ENCODE peak calls at places on chromosomes 11 and 22, in nine cellular contexts. One of them, this sample, is unnamed.
A peak's percentile ranks its signal among the peaks of the same experiment; 100 is the strongest.

GRCh38 chr22:31097941-31098632 is 9.3 kb downstream of the SELENOM start:
- DNase-seq in hepatocyte: no peak
- DNase-seq in fibroblast of lung: no peak
- DNase-seq in HCT116: no peak
- DNase-seq in OCI-LY7: no peak
- DNase-seq in IMR-90: no peak
- DNase-seq in PC-9: peak; percentile 16
- DNase-seq in neural progenitor cell: no peak
- DNase-seq in K562: no peak
- DNase-seq in this sample: no peak

GRCh38 chr11:92224394-92225205 is at the start of gene FAT3:
- DNase-seq in hepatocyte: peak; percentile 77
- DNase-seq in fibroblast of lung: peak; percentile 80
- DNase-seq in HCT116: no peak
- DNase-seq in OCI-LY7: no peak
- DNase-seq in IMR-90: peak; percentile 41
- DNase-seq in PC-9: no peak
- DNase-seq in neural progenitor cell: peak; percentile 91
- DNase-seq in K562: no peak
- DNase-seq in this sample: no peak

GRCh38 chr22:26471522-26471921 is 12.1 kb downstream of the HPS4 start:
- DNase-seq in hepatocyte: peak; percentile 53
- DNase-seq in fibroblast of lung: peak; percentile 98
- DNase-seq in HCT116: peak; percentile 47
- DNase-seq in OCI-LY7: no peak
- DNase-seq in IMR-90: peak; percentile 83
- DNase-seq in PC-9: no peak
- DNase-seq in neural progenitor cell: no peak
- DNase-seq in K562: no peak
- DNase-seq in this sample: no peak

GRCh38 chr11:126519653-126520573 is 164.4 kb downstream of the ST3GAL4 start:
- DNase-seq in hepatocyte: no peak
- DNase-seq in fibroblast of lung: no peak
- DNase-seq in HCT116: no peak
- DNase-seq in OCI-LY7: no peak
- DNase-seq in IMR-90: no peak
- DNase-seq in PC-9: no peak
- DNase-seq in neural progenitor cell: no peak
- DNase-seq in K562: no peak
- DNase-seq in this sample: no peak

GRCh38 chr22:32802291-32802826 is 854 bp downstream of the TIMP3 start:
- DNase-seq in hepatocyte: no peak
- DNase-seq in fibroblast of lung: peak; percentile 48
- DNase-seq in HCT116: no peak
- DNase-seq in OCI-LY7: no peak
- DNase-seq in IMR-90: no peak
- DNase-seq in PC-9: no peak
- DNase-seq in neural progenitor cell: no peak
- DNase-seq in K562: no peak
- DNase-seq in this sample: no peak

GRCh38 chr11:44886765-44887164 is 63.9 kb downstream of the TP53I11 start:
- DNase-seq in hepatocyte: peak; percentile 34
- DNase-seq in fibroblast of lung: peak; percentile 84
- DNase-seq in HCT116: no peak
- DNase-seq in OCI-LY7: no peak
- DNase-seq in IMR-90: peak; percentile 86
- DNase-seq in PC-9: no peak
- DNase-seq in neural progenitor cell: no peak
- DNase-seq in K562: no peak
- DNase-seq in this sample: no peak

GRCh38 chr11:39681428-39681827 is 1778.0 kb downstream of the LRRC4C start:
- DNase-seq in hepatocyte: no peak
- DNase-seq in fibroblast of lung: no peak
- DNase-seq in HCT116: no peak
- DNase-seq in OCI-LY7: no peak
- DNase-seq in IMR-90: no peak
- DNase-seq in PC-9: no peak
- DNase-seq in neural progenitor cell: no peak
- DNase-seq in K562: no peak
- DNase-seq in this sample: no peak

GRCh38 chr11:68872216-68873003 is 30.7 kb upstream of the CPT1A start:
- DNase-seq in hepatocyte: no peak
- DNase-seq in fibroblast of lung: peak; percentile 37
- DNase-seq in HCT116: no peak
- DNase-seq in OCI-LY7: no peak
- DNase-seq in IMR-90: peak; percentile 78
- DNase-seq in PC-9: peak; percentile 49
- DNase-seq in neural progenitor cell: no peak
- DNase-seq in K562: no peak
- DNase-seq in this sample: no peak

GRCh38 chr11:14413307-14414072 is 54.5 kb upstream of the RRAS2 start:
- DNase-seq in hepatocyte: no peak
- DNase-seq in fibroblast of lung: peak; percentile 93
- DNase-seq in HCT116: no peak
- DNase-seq in OCI-LY7: no peak
- DNase-seq in IMR-90: peak; percentile 58
- DNase-seq in PC-9: no peak
- DNase-seq in neural progenitor cell: peak; percentile 67
- DNase-seq in K562: peak; percentile 64
- DNase-seq in this sample: peak; percentile 60

GRCh38 chr11:92667446-92668165 is 301.8 kb upstream of the MTNR1B start:
- DNase-seq in hepatocyte: no peak
- DNase-seq in fibroblast of lung: no peak
- DNase-seq in HCT116: no peak
- DNase-seq in OCI-LY7: no peak
- DNase-seq in IMR-90: no peak
- DNase-seq in PC-9: no peak
- DNase-seq in neural progenitor cell: peak; percentile 86
- DNase-seq in K562: no peak
- DNase-seq in this sample: no peak

GRCh38 chr11:44823920-44824704 is 97.3 kb downstream of the TSPAN18 start:
- DNase-seq in hepatocyte: no peak
- DNase-seq in fibroblast of lung: no peak
- DNase-seq in HCT116: no peak
- DNase-seq in OCI-LY7: no peak
- DNase-seq in IMR-90: no peak
- DNase-seq in PC-9: no peak
- DNase-seq in neural progenitor cell: peak; percentile 96
- DNase-seq in K562: no peak
- DNase-seq in this sample: no peak

GRCh38 chr11:94809251-94809650 is 41.1 kb downstream of the AMOTL1 start:
- DNase-seq in hepatocyte: no peak
- DNase-seq in fibroblast of lung: peak; percentile 63
- DNase-seq in HCT116: no peak
- DNase-seq in OCI-LY7: no peak
- DNase-seq in IMR-90: peak; percentile 63
- DNase-seq in PC-9: no peak
- DNase-seq in neural progenitor cell: no peak
- DNase-seq in K562: no peak
- DNase-seq in this sample: no peak

GRCh38 chr11:107898270-107898669 is 30.0 kb upstream of the RAB39A start:
- DNase-seq in hepatocyte: peak; percentile 26
- DNase-seq in fibroblast of lung: peak; percentile 50
- DNase-seq in HCT116: peak; percentile 36
- DNase-seq in OCI-LY7: peak; percentile 32
- DNase-seq in IMR-90: peak; percentile 63
- DNase-seq in PC-9: peak; percentile 58
- DNase-seq in neural progenitor cell: peak; percentile 44
- DNase-seq in K562: peak; percentile 42
- DNase-seq in this sample: no peak

GRCh38 chr11:104319396-104319795 is 155.4 kb upstream of the PDGFD start:
- DNase-seq in hepatocyte: peak; percentile 5
- DNase-seq in fibroblast of lung: no peak
- DNase-seq in HCT116: no peak
- DNase-seq in OCI-LY7: no peak
- DNase-seq in IMR-90: no peak
- DNase-seq in PC-9: no peak
- DNase-seq in neural progenitor cell: no peak
- DNase-seq in K562: no peak
- DNase-seq in this sample: no peak

DNA sequence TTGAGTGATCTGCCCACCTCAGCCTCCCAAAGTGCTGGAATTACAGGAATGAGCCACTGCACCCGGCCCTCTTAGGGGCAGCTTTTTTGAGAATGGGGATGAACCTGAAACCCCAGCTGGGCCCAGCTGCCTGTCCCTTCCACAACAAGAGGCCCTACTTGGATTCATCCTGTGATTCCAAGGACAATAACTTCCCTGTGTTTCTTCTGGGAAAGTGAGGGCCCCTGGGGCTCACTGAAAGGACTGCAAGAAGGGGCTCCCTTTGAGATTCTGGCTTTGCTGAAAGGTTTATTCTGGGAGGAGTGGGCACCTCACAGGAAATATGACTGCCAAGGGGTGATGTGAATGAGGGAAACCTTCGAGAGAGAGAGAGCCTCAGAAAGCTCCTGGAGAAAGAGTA is 12.3 kb upstream of the GNAZ start:
- DNase-seq in hepatocyte: peak; percentile 1
- DNase-seq in fibroblast of lung: no peak
- DNase-seq in HCT116: no peak
- DNase-seq in OCI-LY7: no peak
- DNase-seq in IMR-90: no peak
- DNase-seq in PC-9: no peak
- DNase-seq in neural progenitor cell: no peak
- DNase-seq in K562: no peak
- DNase-seq in this sample: no peak
- TF ChIP-seq CTCF in hepatocyte: no peak
- TF ChIP-seq CTCF in fibroblast of lung: no peak
- TF ChIP-seq CTCF in HCT116: no peak
- TF ChIP-seq CTCF in OCI-LY7: no peak
- TF ChIP-seq CTCF in IMR-90: no peak
- TF ChIP-seq CTCF in PC-9: no peak
- TF ChIP-seq CTCF in neural progenitor cell: no peak
- TF ChIP-seq CTCF in K562: no peak
- TF ChIP-seq CTCF in this sample: no peak

GRCh38 chr11:1773711-1774550 is 10.2 kb upstream of the CTSD start:
- DNase-seq in hepatocyte: no peak
- DNase-seq in fibroblast of lung: no peak
- DNase-seq in HCT116: no peak
- DNase-seq in OCI-LY7: no peak
- DNase-seq in IMR-90: no peak
- DNase-seq in PC-9: no peak
- DNase-seq in neural progenitor cell: no peak
- DNase-seq in K562: no peak
- DNase-seq in this sample: no peak

GRCh38 chr11:1771273-1771672 is 7.5 kb upstream of the CTSD start:
- DNase-seq in hepatocyte: no peak
- DNase-seq in fibroblast of lung: no peak
- DNase-seq in HCT116: no peak
- DNase-seq in OCI-LY7: no peak
- DNase-seq in IMR-90: no peak
- DNase-seq in PC-9: no peak
- DNase-seq in neural progenitor cell: no peak
- DNase-seq in K562: no peak
- DNase-seq in this sample: no peak

GRCh38 chr11:1771700-1772099 is 8.0 kb upstream of the CTSD start:
- DNase-seq in hepatocyte: no peak
- DNase-seq in fibroblast of lung: peak; percentile 52
- DNase-seq in HCT116: no peak
- DNase-seq in OCI-LY7: no peak
- DNase-seq in IMR-90: peak; percentile 62
- DNase-seq in PC-9: peak; percentile 44
- DNase-seq in neural progenitor cell: no peak
- DNase-seq in K562: no peak
- DNase-seq in this sample: no peak

GRCh38 chr11:1773131-1773510 is 9.4 kb upstream of the CTSD start:
- DNase-seq in hepatocyte: no peak
- DNase-seq in fibroblast of lung: no peak
- DNase-seq in HCT116: no peak
- DNase-seq in OCI-LY7: no peak
- DNase-seq in IMR-90: no peak
- DNase-seq in PC-9: no peak
- DNase-seq in neural progenitor cell: no peak
- DNase-seq in K562: no peak
- DNase-seq in this sample: no peak

DNA sequence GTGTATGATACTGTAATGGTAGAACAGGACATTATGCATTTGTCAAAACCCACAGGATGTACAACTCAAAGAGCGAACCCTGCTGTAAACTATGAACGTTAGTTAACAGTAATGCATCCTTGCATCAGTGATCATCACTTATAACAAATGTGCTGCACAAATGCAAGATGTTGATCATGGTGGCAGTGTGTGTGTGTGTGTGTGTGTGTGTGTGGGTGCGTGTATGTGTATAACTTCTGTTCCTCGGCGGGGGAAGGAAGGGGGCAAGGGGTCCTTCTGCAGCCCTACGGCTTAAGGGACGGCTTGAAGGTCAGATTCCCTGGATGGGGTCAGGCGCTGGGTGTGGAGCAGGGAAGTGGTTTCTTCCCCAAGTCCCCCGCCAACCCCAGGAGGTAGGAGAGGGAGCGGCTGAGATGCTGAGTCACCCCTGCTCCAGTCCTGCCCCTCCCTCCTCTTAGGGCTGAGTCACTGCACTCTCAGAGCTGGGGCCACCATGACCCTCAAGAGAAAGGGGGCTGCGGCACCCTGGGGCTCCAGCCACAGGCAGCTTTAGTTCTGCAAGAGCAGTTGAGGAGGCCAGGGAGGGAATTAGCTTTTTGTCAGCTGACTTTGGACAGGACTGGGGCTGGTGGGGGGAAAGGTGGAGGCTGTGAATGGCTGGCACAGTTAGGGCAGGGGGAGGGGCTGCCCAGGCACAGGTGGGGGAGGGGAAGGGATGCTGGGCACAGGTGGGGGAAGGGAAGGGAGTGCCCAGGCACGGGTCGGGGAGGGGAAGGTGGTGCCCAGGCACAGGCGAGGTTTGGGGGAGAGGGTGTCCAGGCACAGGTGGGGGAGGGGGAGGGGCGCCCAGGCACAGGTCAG is 8.8 kb upstream of the CTSD start:
- DNase-seq in hepatocyte: peak; percentile 86
- DNase-seq in fibroblast of lung: peak; percentile 94
- DNase-seq in HCT116: peak; percentile 62
- DNase-seq in OCI-LY7: peak; percentile 13
- DNase-seq in IMR-90: peak; percentile 91
- DNase-seq in PC-9: peak; percentile 81
- DNase-seq in neural progenitor cell: peak; percentile 79
- DNase-seq in K562: peak; percentile 92
- DNase-seq in this sample: peak; percentile 68
- H2AFZ ChIP-seq in hepatocyte: no peak overlapping the region
- H2AFZ ChIP-seq in fibroblast of lung: no peak overlapping the region
- H2AFZ ChIP-seq in HCT116: no peak overlapping the region
- H2AFZ ChIP-seq in OCI-LY7: peak overlapping the region; percentile 35
- H2AFZ ChIP-seq in IMR-90: peak overlapping the region; percentile 89
- H2AFZ ChIP-seq in PC-9: no peak overlapping the region
- H2AFZ ChIP-seq in neural progenitor cell: no peak overlapping the region
- H2AFZ ChIP-seq in K562: peak overlapping the region; percentile 89
- H2AFZ ChIP-seq in this sample: no peak overlapping the region

GRCh38 chr11:64415996-64416728 is 57.2 kb downstream of the RPS6KA4 start:
- DNase-seq in hepatocyte: no peak
- DNase-seq in fibroblast of lung: no peak
- DNase-seq in HCT116: no peak
- DNase-seq in OCI-LY7: peak; percentile 23
- DNase-seq in IMR-90: no peak
- DNase-seq in PC-9: no peak
- DNase-seq in neural progenitor cell: no peak
- DNase-seq in K562: no peak
- DNase-seq in this sample: peak; percentile 26
- H3K27ac ChIP-seq in hepatocyte: no peak overlapping the region
- H3K27ac ChIP-seq in fibroblast of lung: no peak overlapping the region
- H3K27ac ChIP-seq in HCT116: no peak overlapping the region
- H3K27ac ChIP-seq in OCI-LY7: no peak overlapping the region
- H3K27ac ChIP-seq in IMR-90: no peak overlapping the region
- H3K27ac ChIP-seq in PC-9: no peak overlapping the region
- H3K27ac ChIP-seq in neural progenitor cell: no peak overlapping the region
- H3K27ac ChIP-seq in K562: no peak overlapping the region
- H3K27ac ChIP-seq in this sample: peak overlapping the region; percentile 41

GRCh38 chr11:70048279-70049024 is 29.7 kb upstream of the ANO1 start:
- DNase-seq in hepatocyte: peak; percentile 23
- DNase-seq in fibroblast of lung: no peak
- DNase-seq in HCT116: peak; percentile 55
- DNase-seq in OCI-LY7: no peak
- DNase-seq in IMR-90: no peak
- DNase-seq in PC-9: peak; percentile 95
- DNase-seq in neural progenitor cell: peak; percentile 69
- DNase-seq in K562: peak; percentile 19
- DNase-seq in this sample: no peak
- TF ChIP-seq CTCF in hepatocyte: peak; percentile 39
- TF ChIP-seq CTCF in fibroblast of lung: no peak
- TF ChIP-seq CTCF in HCT116: peak; percentile 75
- TF ChIP-seq CTCF in OCI-LY7: peak; percentile 58
- TF ChIP-seq CTCF in IMR-90: peak; percentile 28
- TF ChIP-seq CTCF in PC-9: peak; percentile 76
- TF ChIP-seq CTCF in neural progenitor cell: peak; percentile 61
- TF ChIP-seq CTCF in K562: peak; percentile 34
- TF ChIP-seq CTCF in this sample: peak; percentile 13